ENCODE peak calls at places on chromosomes 6 and 20, in nine cellular contexts. U is AG09309, M is mucosa of descending colon, T is cardiac fibroblast, H is AG04449, Y is cardiac muscle cell, Z is A549, C is HFF-Myc, D is heart right ventricle. X is an unnamed sample.
A peak's percentile ranks its signal among the peaks of the same experiment; 100 is the strongest.

GRCh38 chr20:37902504-37903313 is at the start of gene VSTM2L:
- DNase-seq in U (peak; percentile 29), M (no peak), T (peak; percentile 77), H (no peak), Y (peak; percentile 75), Z (peak; percentile 82), C (no peak), D (no peak), X (no peak)

GRCh38 chr6:33853736-33854135 is 49.9 kb upstream of the MLN start:
- DNase-seq in U (no peak), M (no peak), T (no peak), H (no peak), Y (no peak), Z (no peak), C (no peak), D (no peak), X (no peak)

GRCh38 chr6:154648776-154649175 is 84.4 kb upstream of the SCAF8 start:
- DNase-seq in U (no peak), M (no peak), T (no peak), H (no peak), Y (no peak), Z (no peak), C (no peak), D (no peak), X (no peak)

GRCh38 chr6:7042056-7042653 is 65.6 kb upstream of the RREB1 start:
- DNase-seq in U (no peak), M (peak; percentile 54), T (peak; percentile 36), H (no peak), Y (peak; percentile 44), Z (no peak), C (no peak), D (no peak), X (no peak)

GRCh38 chr6:165218816-165219215 is 90.6 kb downstream of the C6orf118 start:
- DNase-seq in U (peak; percentile 37), M (no peak), T (peak; percentile 80), H (no peak), Y (peak; percentile 13), Z (no peak), C (no peak), D (no peak), X (no peak)

GRCh38 chr20:21741266-21741665 is 35.8 kb downstream of the PAX1 start:
- DNase-seq in U (no peak), M (no peak), T (no peak), H (no peak), Y (no peak), Z (no peak), C (no peak), D (no peak), X (no peak)

GRCh38 chr6:52538921-52539354 is 37.9 kb downstream of the TRAM2 start:
- DNase-seq in U (no peak), M (no peak), T (peak; percentile 76), H (no peak), Y (peak; percentile 46), Z (no peak), C (no peak), D (no peak), X (no peak)

GRCh38 chr6:15956205-15957106 is 172.4 kb upstream of the MYLIP start:
- DNase-seq in U (no peak), M (peak; percentile 78), T (peak; percentile 8), H (no peak), Y (peak; percentile 25), Z (peak; percentile 25), C (no peak), D (no peak), X (no peak)

GRCh38 chr20:53847118-53847842 is 223.1 kb downstream of the BCAS1 start:
- DNase-seq in U (no peak), M (no peak), T (no peak), H (no peak), Y (no peak), Z (no peak), C (no peak), D (no peak), X (no peak)

GRCh38 chr20:45452772-45453171 is 16.8 kb upstream of the WFDC2 start:
- DNase-seq in U (no peak), M (no peak), T (no peak), H (no peak), Y (no peak), Z (no peak), C (no peak), D (no peak), X (no peak)

GRCh38 chr20:45459606-45460005 is 9.9 kb upstream of the WFDC2 start:
- DNase-seq in U (no peak), M (no peak), T (no peak), H (no peak), Y (no peak), Z (peak; percentile 22), C (no peak), D (no peak), X (no peak)

GRCh38 chr20:45461225-45461624 is 8.3 kb upstream of the WFDC2 start:
- DNase-seq in U (no peak), M (no peak), T (no peak), H (no peak), Y (no peak), Z (no peak), C (no peak), D (no peak), X (no peak)

GRCh38 chr20:45452238-45452637 is 17.3 kb upstream of the WFDC2 start:
- DNase-seq in U (no peak), M (no peak), T (no peak), H (no peak), Y (no peak), Z (no peak), C (no peak), D (no peak), X (no peak)

GRCh38 chr20:45456632-45457031 is 12.9 kb upstream of the WFDC2 start:
- DNase-seq in U (no peak), M (peak; percentile 72), T (peak; percentile 30), H (no peak), Y (peak; percentile 17), Z (peak; percentile 42), C (no peak), D (no peak), X (no peak)
- TF ChIP-seq CTCF in U (peak; percentile 2), M (no peak), T (peak; percentile 21), H (no peak), Y (peak; percentile 15), Z (peak; percentile 22), C (peak; percentile 20), D (no peak), X (peak; percentile 43)

DNA sequence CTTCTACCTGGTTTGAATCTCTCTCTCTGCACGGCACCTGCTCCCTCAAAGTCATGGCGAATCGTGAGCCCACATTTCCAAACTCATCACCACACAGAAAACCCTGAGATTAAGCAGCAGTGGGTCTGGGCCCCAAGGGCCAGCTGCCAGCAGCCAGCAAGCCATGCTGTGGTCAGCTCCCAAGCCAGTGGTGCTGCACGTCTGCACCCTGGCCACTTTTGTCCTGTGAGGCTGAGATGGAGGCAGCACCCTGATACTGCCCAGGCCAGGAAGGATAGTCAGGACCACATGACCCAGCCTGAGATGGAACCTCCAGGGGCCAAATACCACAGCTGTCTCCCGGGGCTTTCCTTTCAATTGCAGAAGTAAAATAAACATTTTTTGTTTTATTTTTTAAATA is 93.9 kb downstream of the PRND start:
- DNase-seq in U (no peak), M (no peak), T (no peak), H (no peak), Y (no peak), Z (no peak), C (no peak), D (no peak), X (no peak)
- H3K4me3 ChIP-seq in U (no peak overlapping the region), M (no peak overlapping the region), T (no peak overlapping the region), H (no peak overlapping the region), Y (no peak overlapping the region), Z (no peak overlapping the region), C (no peak overlapping the region), D (no peak overlapping the region), X (no peak overlapping the region)

GRCh38 chr6:84762220-84762940 is 2.0 kb downstream of the TBX18 start:
- DNase-seq in U (no peak), M (peak; percentile 21), T (peak; percentile 75), H (no peak), Y (peak; percentile 70), Z (peak; percentile 68), C (no peak), D (peak; percentile 22), X (no peak)
- TF ChIP-seq CTCF in U (peak; percentile 34), M (no peak), T (peak; percentile 32), H (peak; percentile 54), Y (peak; percentile 39), Z (no peak), C (no peak), D (no peak), X (peak; percentile 36)

DNA sequence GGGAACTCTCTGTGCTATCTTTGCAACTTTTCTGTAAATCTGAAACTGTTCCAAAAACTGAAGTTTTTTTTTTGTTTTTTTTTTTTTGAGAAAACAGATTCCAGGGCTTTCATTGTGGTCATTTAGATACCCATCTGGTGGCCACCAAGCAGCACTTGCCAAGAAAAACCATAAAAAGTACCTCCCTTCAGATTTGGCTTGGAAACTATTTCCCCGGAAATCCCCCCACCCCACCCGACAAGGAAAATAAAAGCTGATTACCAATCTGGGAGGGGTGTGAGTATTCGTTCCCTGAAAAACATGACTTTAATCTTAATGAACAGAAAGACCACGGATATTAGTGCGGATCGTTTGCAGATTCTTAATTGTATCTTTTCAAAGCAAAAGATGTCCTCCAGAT is 1.9 kb downstream of the NFATC2 start:
- DNase-seq in U (no peak), M (no peak), T (no peak), H (no peak), Y (no peak), Z (no peak), C (no peak), D (no peak), X (no peak)
- H3K4me3 ChIP-seq in U (no peak overlapping the region), M (no peak overlapping the region), T (no peak overlapping the region), H (no peak overlapping the region), Y (peak overlapping the region; percentile 19), Z (no peak overlapping the region), C (no peak overlapping the region), D (no peak overlapping the region), X (no peak overlapping the region)

GRCh38 chr6:48086187-48086586 is 24.8 kb downstream of the PTCHD4 start:
- DNase-seq in U (no peak), M (no peak), T (no peak), H (no peak), Y (no peak), Z (no peak), C (no peak), D (no peak), X (no peak)
- TF ChIP-seq CTCF in U (no peak), M (no peak), T (peak; percentile 43), H (no peak), Y (peak; percentile 36), Z (peak; percentile 6), C (no peak), D (no peak), X (peak; percentile 46)

DNA sequence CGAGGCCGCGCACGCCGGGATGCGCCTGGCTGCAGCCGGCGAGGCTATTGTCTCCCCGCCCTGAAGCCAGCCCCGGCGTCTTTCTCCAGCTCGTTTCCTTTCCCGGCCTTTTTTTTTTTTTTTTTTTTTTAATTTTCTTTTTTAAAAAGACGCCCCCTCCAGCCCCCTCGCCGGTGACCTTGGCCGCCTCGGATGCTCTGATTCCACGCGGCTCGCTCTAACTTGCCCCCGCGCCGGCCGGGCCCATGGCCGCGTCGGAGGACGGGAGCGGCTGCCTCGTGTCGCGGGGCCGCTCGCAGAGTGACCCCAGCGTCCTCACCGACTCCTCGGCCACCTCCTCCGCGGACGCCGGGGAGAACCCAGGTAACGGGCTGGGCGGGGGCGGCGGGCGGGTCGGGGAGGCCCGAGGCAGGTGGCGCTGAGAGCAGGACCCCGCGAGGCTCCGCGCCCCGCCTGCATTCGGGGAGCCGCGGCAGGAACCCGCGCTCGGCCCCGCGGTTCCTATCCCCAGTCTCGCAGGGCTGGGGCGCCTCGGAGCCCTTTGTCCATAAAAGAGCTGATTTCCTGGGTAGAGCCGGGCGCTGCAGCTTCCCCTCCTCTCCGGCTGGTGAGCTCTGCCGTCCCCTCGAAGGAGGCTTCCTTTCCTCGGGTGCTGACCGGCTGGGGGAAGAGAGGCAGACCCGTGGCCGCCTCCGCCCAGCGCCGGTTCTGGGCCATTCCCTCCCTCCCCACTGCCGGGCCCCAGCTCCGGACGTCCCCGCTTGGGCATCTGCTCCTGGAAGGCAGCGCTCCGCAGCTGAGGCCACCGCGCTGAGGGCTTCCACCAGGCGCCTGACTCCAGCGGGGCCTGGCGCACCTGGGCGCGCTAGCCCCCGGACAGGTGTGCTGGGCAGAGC is 678 bp downstream of the PHACTR3 start:
- DNase-seq in U (no peak), M (no peak), T (no peak), H (no peak), Y (no peak), Z (no peak), C (no peak), D (peak; percentile 23), X (no peak)
- H3K4me3 ChIP-seq in U (no peak overlapping the region), M (no peak overlapping the region), T (no peak overlapping the region), H (no peak overlapping the region), Y (no peak overlapping the region), Z (peak overlapping the region; percentile 21), C (no peak overlapping the region), D (no peak overlapping the region), X (no peak overlapping the region)